ENCODE peak calls at places on chromosomes 13 and 19, in seven cellular contexts. P is body of pancreas, G is H1, E is heart left ventricle, D is Peyer's patch, X is right lobe of liver, T is IMR-90. O is an unnamed sample. For H3K4me1, the result is how much of the 10 kb centered on the place peaks cover.

GRCh38 chr13:41675306-41675705 is 218.0 kb downstream of the RGCC start:
- DNase-seq in P (no peak), G (no peak), E (no peak), D (no peak), X (no peak), T (no peak), O (no peak)

GRCh38 chr19:56142087-56142787 is 1.1 kb downstream of the ZNF444 start:
- DNase-seq in P (peak), G (no peak), E (no peak), D (no peak), X (peak), T (no peak), O (no peak)

GRCh38 chr19:16627194-16627927 is 643 bp downstream of the MED26 start:
- DNase-seq in P (peak), G (no peak), E (no peak), D (no peak), X (peak), T (no peak), O (no peak)

GRCh38 chr13:79477968-79478367 is 3.0 kb upstream of the NDFIP2 start:
- DNase-seq in P (no peak), G (no peak), E (peak), D (no peak), X (no peak), T (no peak), O (no peak)

GRCh38 chr13:40764587-40765403 is 6.2 kb downstream of the MRPS31 start:
- DNase-seq in P (peak), G (no peak), E (no peak), D (no peak), X (peak), T (no peak), O (no peak)

GRCh38 chr19:3821857-3822364 is 35.7 kb upstream of the MATK start:
- DNase-seq in P (peak), G (peak), E (peak), D (peak), X (peak), T (peak), O (no peak)

GRCh38 chr13:32737111-32737571 is 150.9 kb downstream of the PDS5B start:
- DNase-seq in P (no peak), G (no peak), E (no peak), D (no peak), X (no peak), T (no peak), O (no peak)

GRCh38 chr19:46508206-46508605 is 12.5 kb upstream of the PNMA8B start:
- DNase-seq in P (no peak), G (no peak), E (no peak), D (no peak), X (no peak), T (no peak), O (no peak)

GRCh38 chr13:95643471-95643813 is 1.1 kb downstream of the DZIP1 start:
- DNase-seq in P (no peak), G (no peak), E (no peak), D (no peak), X (no peak), T (peak), O (no peak)

GRCh38 chr13:28442872-28443271 is 52.1 kb downstream of the FLT1 start:
- DNase-seq in P (no peak), G (no peak), E (peak), D (no peak), X (no peak), T (no peak), O (no peak)

GRCh38 chr13:32142115-32142514 is 110.5 kb downstream of the FRY start:
- DNase-seq in P (no peak), G (no peak), E (no peak), D (no peak), X (no peak), T (no peak), O (no peak)

GRCh38 chr13:89066868-89067466 is 1395.8 kb downstream of the SLITRK5 start:
- DNase-seq in P (peak), G (no peak), E (no peak), D (no peak), X (no peak), T (peak), O (no peak)

GRCh38 chr19:1846517-1847205 is 1.6 kb downstream of the REXO1 start:
- DNase-seq in P (no peak), G (no peak), E (no peak), D (no peak), X (no peak), T (no peak), O (no peak)

GRCh38 chr13:111251646-111252448 is 68.6 kb upstream of the TEX29 start:
- DNase-seq in P (no peak), G (no peak), E (no peak), D (no peak), X (no peak), T (no peak), O (no peak)

GRCh38 chr19:4807188-4807587 is 15.7 kb downstream of the FEM1A start:
- DNase-seq in P (peak), G (no peak), E (peak), D (no peak), X (peak), T (no peak), O (no peak)

DNA sequence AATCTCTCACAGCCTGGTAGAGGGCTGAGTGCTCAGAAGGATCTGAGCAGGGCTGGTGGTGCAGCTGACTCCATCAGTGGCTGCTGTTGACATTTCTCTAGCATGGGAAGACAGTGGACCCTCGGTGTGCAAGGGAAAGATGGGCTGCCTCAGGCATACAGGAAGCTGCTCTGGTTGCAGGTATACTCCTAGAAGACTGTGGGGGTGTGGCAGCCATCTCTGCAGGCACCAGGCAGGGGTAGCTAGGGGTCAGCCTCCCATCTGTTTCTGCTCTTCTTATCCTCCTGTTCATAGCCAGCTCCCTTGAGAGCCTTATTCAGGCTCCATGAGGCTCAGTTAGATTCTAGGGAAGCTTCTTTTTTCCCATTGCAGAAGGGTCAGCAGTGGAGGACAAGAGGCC is 475.5 kb downstream of the TSHZ3 start:
- DNase-seq in P (no peak), G (no peak), E (no peak), D (no peak), X (no peak), T (no peak), O (no peak)
- H3K4me1 ChIP-seq in P (under half), G (under half), E (under half), D (under half), X (under half), T (under half), O (under half)

DNA sequence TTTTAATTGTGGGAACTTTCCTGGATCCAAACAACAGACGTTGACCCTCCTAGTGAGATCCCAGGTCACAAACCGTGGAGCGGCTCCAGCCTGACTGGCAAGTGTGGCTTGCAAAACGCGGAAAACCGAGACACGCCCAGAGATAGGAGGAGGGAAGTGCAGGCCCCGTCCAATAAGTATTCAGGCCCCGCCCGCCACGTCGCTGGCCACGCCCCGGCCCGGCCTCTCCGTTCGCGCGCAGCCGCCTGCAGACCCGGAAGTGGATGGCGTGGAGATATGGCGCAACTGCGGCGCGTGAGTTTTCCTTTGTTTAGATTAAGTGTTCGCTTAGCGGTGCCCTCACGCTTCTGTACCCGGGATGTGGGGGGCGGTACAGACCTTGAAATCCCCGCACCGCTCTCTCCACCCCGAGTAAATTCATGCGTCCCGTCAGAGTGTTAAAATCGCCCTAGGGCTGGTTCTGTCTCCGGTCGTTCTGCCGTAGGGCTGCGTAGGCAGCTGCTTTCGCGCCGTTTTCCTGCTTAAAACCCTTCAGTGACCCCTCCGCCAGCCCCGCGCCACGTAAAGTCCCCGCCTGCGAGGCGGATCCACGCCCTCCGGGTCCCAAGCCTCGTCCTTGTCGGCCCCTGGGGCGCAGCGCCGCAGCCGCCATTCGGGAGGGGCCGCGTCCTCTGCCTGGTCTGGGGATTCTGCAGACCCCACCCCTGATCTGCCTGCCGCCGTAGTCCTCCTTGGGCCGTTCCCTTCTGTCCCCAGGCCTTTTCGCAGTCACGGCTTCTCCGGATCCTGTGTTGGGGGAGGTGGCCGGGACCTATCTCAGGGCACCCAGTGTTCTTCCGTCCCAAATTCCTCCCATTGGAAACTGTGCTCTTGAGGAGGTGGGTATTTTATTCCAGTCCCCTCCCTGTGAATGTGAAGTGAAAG is at the start of gene ZNF766:
- DNase-seq in P (peak), G (peak), E (peak), D (peak), X (peak), T (peak), O (peak)
- TF ChIP-seq POLR2A in P (peak), G (peak), E (peak), D (peak), X (peak), T (peak), O (no peak)

GRCh38 chr19:6272411-6272791 is 7.4 kb downstream of the MLLT1 start:
- DNase-seq in P (no peak), G (no peak), E (no peak), D (no peak), X (no peak), T (no peak), O (no peak)
- H3K4me1 ChIP-seq in P (half or more), G (under half), E (half or more), D (half or more), X (half or more), T (half or more), O (half or more)

DNA sequence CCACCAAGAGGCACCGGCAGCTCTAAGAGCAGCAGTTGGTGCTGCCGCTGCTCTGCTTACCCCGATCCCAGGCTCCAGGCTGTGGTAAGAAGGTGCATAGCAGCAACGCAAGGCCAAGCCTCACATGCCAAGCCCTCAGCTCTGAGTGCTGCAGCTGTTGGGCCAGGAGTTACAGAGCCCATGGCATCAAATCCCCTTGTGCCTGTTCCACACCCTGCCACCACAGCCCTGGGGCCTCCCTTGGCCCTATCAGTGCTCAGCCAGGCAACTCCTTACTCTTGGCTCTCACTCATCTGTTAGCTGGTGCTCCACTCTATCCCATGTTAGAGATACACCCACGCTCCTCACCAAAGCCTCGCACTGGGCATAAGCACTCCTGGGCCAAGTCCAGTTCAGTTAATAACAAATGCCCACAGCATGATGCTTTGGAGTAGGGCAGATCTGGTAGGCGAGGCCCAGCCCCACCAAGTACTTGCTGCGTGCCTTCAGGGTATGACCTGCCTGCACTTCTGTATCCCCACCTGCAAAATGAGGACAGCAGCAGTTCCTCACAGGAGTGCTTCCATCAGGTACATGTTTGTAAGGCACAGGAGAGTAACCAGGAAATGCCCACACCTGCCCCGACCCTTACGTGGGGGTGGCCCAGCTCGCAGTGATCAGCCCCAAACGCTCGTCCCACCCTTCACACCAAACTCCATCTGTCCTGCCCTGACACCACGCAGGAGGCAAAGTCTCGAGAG is 16.2 kb downstream of the AKAP8L start:
- DNase-seq in P (no peak), G (no peak), E (peak), D (no peak), X (no peak), T (no peak), O (no peak)
- TF ChIP-seq POLR2A in P (no peak), G (no peak), E (no peak), D (no peak), X (no peak), T (no peak), O (no peak)

GRCh38 chr13:29583073-29583785 is 12.3 kb downstream of the SLC7A1 start:
- DNase-seq in P (no peak), G (no peak), E (no peak), D (no peak), X (no peak), T (peak), O (no peak)
- H3K4me1 ChIP-seq in P (half or more), G (under half), E (under half), D (under half), X (under half), T (under half), O (half or more)

DNA sequence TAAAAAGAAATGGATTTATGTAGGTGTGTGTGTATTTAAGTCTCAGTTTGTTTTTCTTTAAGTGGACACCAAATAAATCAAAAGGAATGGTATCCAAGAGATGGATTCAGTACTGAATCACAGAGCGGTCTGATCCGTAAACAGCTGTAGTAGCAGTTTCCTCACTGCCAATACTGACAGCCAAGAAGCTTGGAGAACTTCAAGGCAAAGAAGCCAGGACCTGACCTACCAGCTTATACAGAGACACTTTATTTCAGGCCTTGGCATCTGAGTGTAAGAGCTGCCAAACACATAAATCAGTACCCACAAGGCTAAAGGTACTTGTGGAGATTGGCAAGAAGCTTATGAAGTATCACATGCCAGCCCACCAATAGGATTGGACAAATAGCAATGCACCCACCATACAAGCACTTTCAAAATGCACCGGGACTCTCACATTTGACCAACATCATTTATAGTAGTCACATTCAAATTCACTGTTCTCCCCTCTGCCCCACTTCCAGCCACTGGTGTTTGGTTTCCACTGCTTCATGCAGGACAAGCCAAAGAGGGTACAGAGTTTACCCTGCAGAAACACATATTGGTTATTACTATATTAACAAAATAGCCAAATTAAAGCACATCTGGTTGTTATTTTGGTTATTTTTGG is 357.9 kb downstream of the KLF12 start:
- DNase-seq in P (no peak), G (no peak), E (no peak), D (no peak), X (no peak), T (peak), O (no peak)
- TF ChIP-seq POLR2A in P (no peak), G (no peak), E (no peak), D (no peak), X (no peak), T (no peak), O (no peak)

DNA sequence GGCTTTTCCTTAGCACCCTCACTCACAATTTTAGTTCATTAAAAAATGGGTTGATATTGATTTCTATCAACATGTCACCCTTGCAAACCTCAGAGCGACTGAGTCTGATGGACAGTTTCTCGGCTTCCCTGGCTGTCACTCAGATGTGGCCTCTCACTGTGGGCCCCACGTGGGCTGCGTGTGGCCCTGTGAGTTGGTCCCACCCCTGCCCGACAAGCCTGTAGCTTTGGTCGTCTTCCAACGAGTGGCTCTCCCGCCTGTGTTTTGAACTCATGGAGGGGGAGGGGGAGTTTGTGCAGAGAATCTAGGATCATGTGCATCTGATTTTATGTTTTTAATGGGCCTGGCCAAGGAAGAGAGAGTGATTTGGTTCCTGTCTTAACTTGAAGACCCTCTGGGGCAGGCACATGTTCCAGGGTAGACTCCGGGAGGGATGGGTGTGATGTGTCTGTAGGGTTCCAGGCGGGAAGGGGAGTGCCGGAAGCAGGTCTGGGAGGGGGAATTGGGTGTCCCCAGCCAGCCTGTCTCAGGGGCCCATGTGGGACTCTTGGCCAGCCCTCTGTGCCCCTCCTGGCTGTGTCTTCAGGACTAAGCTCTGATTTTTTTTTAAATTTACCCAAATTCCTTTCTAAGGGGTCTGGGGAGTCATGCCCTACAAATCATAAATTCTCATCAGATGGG is 18.9 kb downstream of the ATP11A start:
- DNase-seq in P (no peak), G (no peak), E (no peak), D (peak), X (no peak), T (no peak), O (no peak)
- H3K4me1 ChIP-seq in P (under half), G (under half), E (under half), D (under half), X (under half), T (under half), O (half or more)